ENCODE peak calls at places on chromosomes 11 and 22, in six cellular contexts. H is suprapubic skin, R is breast epithelium, Z is spleen, K is HCT116, B is sigmoid colon. L is an unnamed sample.
A peak's percentile ranks its signal among the peaks of the same experiment; 100 is the strongest.

GRCh38 chr11:101718406-101718805 is 134.6 kb upstream of the TRPC6 start:
- DNase-seq in Z (no peak), R (no peak), K (no peak), H (no peak), B (no peak), L (no peak)

GRCh38 chr11:108559904-108560303 is 33.7 kb downstream of the EXPH5 start:
- DNase-seq in K (no peak), H (no peak), B (no peak), R (no peak), Z (no peak), L (no peak)

GRCh38 chr22:30968015-30968923 is at the start of gene MORC2:
- DNase-seq in B (peak; percentile 84), Z (no peak), R (no peak), H (peak; percentile 79), K (no peak), L (peak; percentile 89)

GRCh38 chr22:39094717-39095389 is 2.2 kb upstream of the APOBEC3H start:
- DNase-seq in R (no peak), K (no peak), Z (no peak), B (no peak), H (no peak), L (no peak)

GRCh38 chr11:31640611-31641010 is 131.0 kb downstream of the ELP4 start:
- DNase-seq in Z (no peak), R (no peak), H (no peak), K (no peak), B (no peak), L (no peak)

GRCh38 chr11:44740967-44741366 is 14.2 kb downstream of the TSPAN18 start:
- DNase-seq in R (no peak), Z (no peak), K (no peak), H (no peak), B (peak; percentile 52), L (no peak)

GRCh38 chr22:44292521-44292920 is 20.2 kb downstream of the SHISAL1 start:
- DNase-seq in B (no peak), H (no peak), Z (no peak), R (no peak), K (no peak), L (no peak)

GRCh38 chr11:73464347-73464746 is 88.1 kb downstream of the RELT start:
- DNase-seq in B (no peak), K (no peak), R (no peak), H (no peak), Z (no peak), L (no peak)

GRCh38 chr11:124644426-124645280 is 22.0 kb downstream of the TBRG1 start:
- DNase-seq in B (peak; percentile 75), Z (no peak), R (no peak), H (peak; percentile 82), K (peak; percentile 50), L (no peak)

GRCh38 chr11:17351171-17351509 is 460 bp upstream of the NCR3LG1 start:
- DNase-seq in B (no peak), R (no peak), Z (no peak), K (no peak), H (no peak), L (no peak)

GRCh38 chr11:88435405-88435804 is 97.9 kb upstream of the CTSC start:
- DNase-seq in K (no peak), B (no peak), Z (no peak), H (no peak), R (no peak), L (no peak)

GRCh38 chr11:73273246-73273890 is 1.2 kb downstream of the P2RY6 start:
- DNase-seq in Z (no peak), R (no peak), H (peak; percentile 40), K (no peak), B (peak; percentile 56), L (no peak)

GRCh38 chr11:2100361-2101170 is 38.6 kb downstream of the IGF2 start:
- DNase-seq in B (peak; percentile 53), K (no peak), H (peak; percentile 78), R (peak; percentile 52), Z (peak; percentile 84), L (no peak)

GRCh38 chr11:38345286-38345685 is 1747.2 kb upstream of the RAG2 start:
- DNase-seq in Z (no peak), K (no peak), R (no peak), B (no peak), H (no peak), L (no peak)

GRCh38 chr22:32333141-32333768 is 24.4 kb upstream of the RFPL3 start:
- DNase-seq in B (no peak), R (peak; percentile 25), H (no peak), K (no peak), Z (peak; percentile 28), L (peak; percentile 58)

GRCh38 chr11:72970557-72971118 is 156.4 kb downstream of the ATG16L2 start:
- DNase-seq in Z (no peak), K (no peak), B (no peak), R (no peak), H (no peak), L (no peak)

GRCh38 chr11:102449651-102450570 is 2.7 kb downstream of the TMEM123 start:
- DNase-seq in Z (no peak), R (no peak), H (no peak), K (no peak), B (no peak), L (no peak)

GRCh38 chr11:111977141-111978027 is 40.2 kb downstream of the DIXDC1 start:
- DNase-seq in B (peak; percentile 89), H (peak; percentile 87), R (peak; percentile 76), K (no peak), Z (peak; percentile 82), L (no peak)

GRCh38 chr22:44493206-44493605 is 4.8 kb downstream of the RTL6 start:
- DNase-seq in K (no peak), Z (no peak), H (no peak), R (no peak), B (no peak), L (no peak)

GRCh38 chr22:50398698-50399648 is 55.8 kb downstream of the PPP6R2 start:
- DNase-seq in H (no peak), K (no peak), B (no peak), R (no peak), Z (no peak), L (no peak)

GRCh38 chr11:120057028-120057330 is 80.9 kb downstream of the TRIM29 start:
- DNase-seq in B (no peak), R (no peak), H (no peak), Z (no peak), K (no peak), L (no peak)

GRCh38 chr11:77705195-77705876 is 67.7 kb upstream of the CLNS1A start:
- DNase-seq in B (no peak), R (no peak), H (no peak), K (peak; percentile 71), Z (no peak), L (no peak)

GRCh38 chr11:71843858-71844257 is 10.9 kb downstream of the DEFB108B start:
- DNase-seq in H (no peak), Z (peak; percentile 64), K (no peak), B (no peak), R (no peak), L (no peak)

DNA sequence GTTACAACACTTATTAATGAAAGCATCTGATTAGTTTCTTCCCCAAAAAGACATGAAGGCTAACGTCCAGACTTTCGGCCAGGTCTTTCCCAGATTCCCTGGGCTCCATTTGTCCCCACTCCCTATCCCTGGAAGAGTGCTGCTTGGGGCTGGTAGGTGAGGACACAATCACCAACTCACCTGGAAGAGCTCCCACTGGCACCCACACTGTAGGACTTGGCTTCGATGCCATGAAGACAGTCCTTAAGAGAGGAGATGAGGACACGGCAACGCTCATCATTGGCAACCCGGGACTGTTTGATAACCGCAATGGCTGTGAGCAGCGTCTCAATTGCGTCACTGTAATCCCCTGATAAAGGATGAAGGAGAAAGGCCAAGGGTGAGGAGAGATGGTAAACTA is 18.2 kb downstream of the CPSF7 start:
- DNase-seq in H (no peak), B (no peak), K (no peak), R (no peak), Z (no peak), L (no peak)
- TF ChIP-seq POLR2AphosphoS5 in H (no peak), B (no peak), K (no peak), R (no peak), Z (peak; percentile 40), L (no peak)

GRCh38 chr22:35417606-35418005 is 17.7 kb downstream of the MCM5 start:
- DNase-seq in B (no peak), K (no peak), Z (no peak), R (no peak), H (no peak), L (no peak)
- H3K36me3 ChIP-seq in B (peaks cover 21% of the 10 kb centered on the region), K (peaks cover 36% of the 10 kb centered on the region), Z (peaks cover 96% of the 10 kb centered on the region), R (peaks cover 20% of the 10 kb centered on the region), H (peaks cover 98% of the 10 kb centered on the region), L (peaks cover 70% of the 10 kb centered on the region)

GRCh38 chr11:18633256-18634139 is 644 bp downstream of the SPTY2D1 start:
- DNase-seq in Z (no peak), H (no peak), R (no peak), B (peak; percentile 68), K (no peak), L (no peak)

GRCh38 chr11:18632841-18633240 is 1.3 kb downstream of the SPTY2D1 start:
- DNase-seq in R (no peak), K (no peak), Z (no peak), H (no peak), B (no peak), L (no peak)

GRCh38 chr11:18634140-18635032 is at the start of gene SPTY2D1:
- DNase-seq in R (peak; percentile 99), B (peak; percentile 100), H (peak; percentile 100), Z (peak; percentile 100), K (peak; percentile 99), L (peak; percentile 99)
- TF ChIP-seq POLR2A in R (peak; percentile 86), B (peak; percentile 91), H (peak; percentile 80), Z (peak; percentile 12), K (peak; percentile 91), L (peak; percentile 66)

GRCh38 chr11:12289667-12290476 is 87.5 kb upstream of the PARVA start:
- DNase-seq in B (no peak), Z (no peak), H (peak; percentile 43), R (no peak), K (no peak), L (no peak)

GRCh38 chr11:12287009-12287373 is 90.4 kb upstream of the PARVA start:
- DNase-seq in H (peak; percentile 49), R (no peak), Z (no peak), B (peak; percentile 87), K (peak; percentile 47), L (no peak)

GRCh38 chr11:12287374-12288211 is 89.8 kb upstream of the PARVA start:
- DNase-seq in R (no peak), B (peak; percentile 93), H (peak; percentile 77), Z (no peak), K (peak; percentile 78), L (peak; percentile 88)

GRCh38 chr11:12288934-12289666 is 88.3 kb upstream of the PARVA start:
- DNase-seq in B (no peak), Z (no peak), R (no peak), K (no peak), H (no peak), L (peak; percentile 84)

DNA sequence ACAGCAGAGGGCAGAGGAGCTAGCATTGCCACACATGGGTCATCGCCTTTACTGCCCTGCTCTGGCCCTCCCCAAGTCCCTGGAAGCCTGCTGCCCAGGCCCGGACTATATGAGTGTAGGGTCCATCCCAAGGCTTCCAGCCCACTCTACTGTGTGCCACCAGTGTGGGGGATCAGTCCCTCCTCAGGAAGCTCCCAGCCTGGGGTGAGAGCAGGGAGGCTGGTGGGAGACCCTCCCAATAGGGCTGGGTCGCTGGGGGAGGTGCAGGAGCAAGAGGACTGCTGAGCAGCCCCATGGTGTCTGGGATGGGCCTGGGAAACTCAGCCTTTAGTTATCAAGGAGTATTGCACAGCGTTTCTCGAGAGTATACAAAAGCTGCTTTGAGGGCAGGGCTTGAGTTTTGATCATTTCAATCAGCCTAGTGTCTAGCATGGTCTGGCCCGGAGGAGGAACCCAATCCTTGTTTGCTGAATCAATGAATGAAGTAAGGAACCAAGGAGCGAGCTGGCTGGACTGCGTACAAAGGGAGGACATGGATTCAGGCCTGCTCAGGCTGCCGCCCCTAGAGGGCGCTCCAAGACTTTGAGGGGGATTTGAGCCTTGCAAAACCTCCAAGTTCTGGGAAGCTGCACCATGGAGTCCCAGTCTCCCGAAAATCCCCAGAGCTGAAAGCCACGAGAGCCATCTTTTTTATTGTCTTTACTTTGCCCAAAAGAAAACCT is 89.0 kb upstream of the PARVA start:
- DNase-seq in Z (no peak), R (peak; percentile 71), H (peak; percentile 85), K (peak; percentile 71), B (peak; percentile 94), L (peak; percentile 74)
- TF ChIP-seq POLR2AphosphoS5 in Z (no peak), R (no peak), H (no peak), K (no peak), B (peak; percentile 56), L (no peak)